ENCODE peak calls at places on chromosome 1, in ten cellular contexts. One of them, this sample, is unnamed.

GRCh38 chr1:9822897-9823692 is 670 bp downstream of the CLSTN1 start:
- DNase-seq in ovary: peak; percentile 33
- DNase-seq in suprapubic skin: no peak
- DNase-seq in upper lobe of left lung: no peak
- DNase-seq in transverse colon: peak; percentile 35
- DNase-seq in H1: no peak
- DNase-seq in sigmoid colon: peak; percentile 70
- DNase-seq in tibial nerve: no peak
- DNase-seq in esophagus muscularis mucosa: no peak
- DNase-seq in A549: peak; percentile 21
- DNase-seq in this sample: no peak

GRCh38 chr1:153968400-153968799 is 698 bp downstream of the CREB3L4 start:
- DNase-seq in suprapubic skin: no peak
- DNase-seq in sigmoid colon: peak; percentile 70
- DNase-seq in upper lobe of left lung: no peak
- DNase-seq in esophagus muscularis mucosa: no peak
- DNase-seq in A549: no peak
- DNase-seq in tibial nerve: no peak
- DNase-seq in H1: no peak
- DNase-seq in ovary: no peak
- DNase-seq in transverse colon: no peak
- DNase-seq in this sample: no peak

GRCh38 chr1:178371236-178371635 is 125.5 kb downstream of the CLEC20A start:
- DNase-seq in suprapubic skin: no peak
- DNase-seq in transverse colon: no peak
- DNase-seq in tibial nerve: peak; percentile 12
- DNase-seq in H1: no peak
- DNase-seq in upper lobe of left lung: no peak
- DNase-seq in A549: no peak
- DNase-seq in ovary: no peak
- DNase-seq in esophagus muscularis mucosa: no peak
- DNase-seq in sigmoid colon: peak; percentile 61
- DNase-seq in this sample: no peak

GRCh38 chr1:247212914-247213617 is 41.2 kb upstream of the ZNF124 start:
- DNase-seq in esophagus muscularis mucosa: no peak
- DNase-seq in tibial nerve: no peak
- DNase-seq in H1: no peak
- DNase-seq in sigmoid colon: no peak
- DNase-seq in transverse colon: no peak
- DNase-seq in A549: no peak
- DNase-seq in ovary: no peak
- DNase-seq in upper lobe of left lung: no peak
- DNase-seq in suprapubic skin: no peak
- DNase-seq in this sample: no peak

GRCh38 chr1:152043870-152044269 is 7.1 kb upstream of the S100A11 start:
- DNase-seq in tibial nerve: no peak
- DNase-seq in ovary: no peak
- DNase-seq in esophagus muscularis mucosa: no peak
- DNase-seq in H1: no peak
- DNase-seq in transverse colon: no peak
- DNase-seq in upper lobe of left lung: no peak
- DNase-seq in sigmoid colon: no peak
- DNase-seq in suprapubic skin: no peak
- DNase-seq in A549: no peak
- DNase-seq in this sample: no peak

GRCh38 chr1:181062800-181063428 is 25.6 kb upstream of the IER5 start:
- DNase-seq in transverse colon: no peak
- DNase-seq in ovary: no peak
- DNase-seq in esophagus muscularis mucosa: no peak
- DNase-seq in upper lobe of left lung: no peak
- DNase-seq in H1: no peak
- DNase-seq in suprapubic skin: no peak
- DNase-seq in tibial nerve: peak; percentile 21
- DNase-seq in A549: no peak
- DNase-seq in sigmoid colon: no peak
- DNase-seq in this sample: no peak

GRCh38 chr1:228555074-228555989 is 68.2 kb downstream of the RNF187 start:
- DNase-seq in tibial nerve: no peak
- DNase-seq in H1: no peak
- DNase-seq in suprapubic skin: peak; percentile 44
- DNase-seq in ovary: no peak
- DNase-seq in transverse colon: no peak
- DNase-seq in sigmoid colon: no peak
- DNase-seq in A549: no peak
- DNase-seq in upper lobe of left lung: peak; percentile 85
- DNase-seq in esophagus muscularis mucosa: no peak
- DNase-seq in this sample: no peak

GRCh38 chr1:228302086-228302485 is 94.2 kb downstream of the OBSCN start:
- DNase-seq in transverse colon: no peak
- DNase-seq in suprapubic skin: no peak
- DNase-seq in tibial nerve: no peak
- DNase-seq in esophagus muscularis mucosa: no peak
- DNase-seq in upper lobe of left lung: no peak
- DNase-seq in H1: no peak
- DNase-seq in ovary: no peak
- DNase-seq in A549: no peak
- DNase-seq in sigmoid colon: no peak
- DNase-seq in this sample: no peak

GRCh38 chr1:164648211-164649080 is 89.5 kb downstream of the PBX1 start:
- DNase-seq in A549: no peak
- DNase-seq in tibial nerve: no peak
- DNase-seq in upper lobe of left lung: no peak
- DNase-seq in sigmoid colon: no peak
- DNase-seq in suprapubic skin: no peak
- DNase-seq in ovary: no peak
- DNase-seq in H1: no peak
- DNase-seq in transverse colon: no peak
- DNase-seq in esophagus muscularis mucosa: no peak
- DNase-seq in this sample: peak; percentile 39

DNA sequence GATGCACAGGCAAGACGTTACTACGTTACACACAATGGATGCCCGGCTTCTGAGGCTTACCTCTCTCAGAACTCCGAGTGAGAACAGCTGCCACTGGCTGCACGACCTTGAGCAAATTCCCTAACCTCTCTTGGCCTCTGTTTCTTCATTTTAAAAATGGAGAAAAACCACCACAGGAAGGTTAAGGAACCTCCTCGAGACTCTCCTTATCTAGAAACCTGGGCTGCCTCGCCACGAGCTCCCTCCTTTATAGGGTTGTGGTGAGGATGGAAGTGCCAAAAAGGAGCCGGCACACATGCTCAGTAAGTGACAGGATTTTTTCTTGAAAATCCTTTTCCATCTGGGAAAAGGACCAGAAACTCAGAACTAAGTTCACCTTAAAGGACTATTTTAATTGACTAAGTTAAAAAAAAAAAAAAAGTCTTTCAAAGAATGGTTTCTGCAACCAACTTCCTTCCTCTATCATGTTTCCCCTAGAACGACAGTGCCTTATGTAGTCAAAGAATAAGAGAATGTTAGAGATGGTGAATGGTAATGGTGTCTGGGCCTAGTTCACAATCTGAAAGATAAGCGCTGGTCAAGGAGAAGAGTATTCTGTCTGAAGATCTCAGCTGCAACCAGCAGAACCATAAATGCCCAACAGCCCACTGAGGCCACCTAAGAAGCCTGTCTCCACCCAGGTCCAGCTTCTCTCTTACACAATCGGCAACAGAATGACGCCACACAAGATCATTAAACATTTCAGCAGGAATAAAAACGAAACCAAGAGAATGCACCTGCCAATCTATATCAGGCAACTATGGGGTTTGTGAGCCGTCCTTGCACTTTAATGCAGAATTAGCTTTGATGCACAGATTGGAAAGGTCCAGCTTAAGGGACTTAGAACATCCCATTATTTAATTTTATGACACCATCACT is 65.0 kb downstream of the SLC45A1 start:
- DNase-seq in upper lobe of left lung: no peak
- DNase-seq in transverse colon: no peak
- DNase-seq in esophagus muscularis mucosa: no peak
- DNase-seq in H1: no peak
- DNase-seq in sigmoid colon: no peak
- DNase-seq in A549: no peak
- DNase-seq in suprapubic skin: no peak
- DNase-seq in ovary: no peak
- DNase-seq in tibial nerve: no peak
- DNase-seq in this sample: no peak
- TF ChIP-seq EP300 in upper lobe of left lung: no peak
- TF ChIP-seq EP300 in transverse colon: no peak
- TF ChIP-seq EP300 in esophagus muscularis mucosa: no peak
- TF ChIP-seq EP300 in H1: no peak
- TF ChIP-seq EP300 in sigmoid colon: no peak
- TF ChIP-seq EP300 in A549: no peak
- TF ChIP-seq EP300 in suprapubic skin: no peak
- TF ChIP-seq EP300 in ovary: no peak
- TF ChIP-seq EP300 in tibial nerve: peak; percentile 6
- TF ChIP-seq EP300 in this sample: no peak

GRCh38 chr1:79074975-79075374 is 68.4 kb upstream of the ADGRL4 start:
- DNase-seq in sigmoid colon: no peak
- DNase-seq in upper lobe of left lung: no peak
- DNase-seq in ovary: no peak
- DNase-seq in suprapubic skin: no peak
- DNase-seq in tibial nerve: no peak
- DNase-seq in H1: no peak
- DNase-seq in A549: no peak
- DNase-seq in transverse colon: no peak
- DNase-seq in esophagus muscularis mucosa: no peak
- DNase-seq in this sample: no peak

GRCh38 chr1:79082233-79082632 is 75.7 kb upstream of the ADGRL4 start:
- DNase-seq in A549: no peak
- DNase-seq in H1: no peak
- DNase-seq in transverse colon: no peak
- DNase-seq in sigmoid colon: no peak
- DNase-seq in upper lobe of left lung: no peak
- DNase-seq in ovary: no peak
- DNase-seq in suprapubic skin: no peak
- DNase-seq in esophagus muscularis mucosa: no peak
- DNase-seq in tibial nerve: no peak
- DNase-seq in this sample: no peak

DNA sequence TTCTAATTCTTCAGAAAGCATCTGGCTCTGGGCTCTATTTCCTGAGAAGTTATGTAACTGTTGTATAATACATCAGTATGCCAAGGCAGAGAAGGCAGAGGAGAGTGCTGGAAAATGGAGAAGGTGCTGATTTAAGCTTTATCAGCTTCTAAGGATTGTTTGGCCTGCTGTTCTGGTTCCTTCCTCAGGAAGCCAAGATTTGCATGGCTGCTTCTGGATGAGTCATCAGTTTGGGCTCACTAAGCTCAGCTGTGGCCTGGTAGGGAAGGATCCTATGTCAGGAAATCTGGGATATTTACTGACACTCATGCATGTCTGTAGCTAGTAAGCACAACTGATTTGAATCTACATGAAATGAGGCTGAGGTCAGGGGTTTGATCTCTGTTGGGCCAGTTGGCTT is 73.2 kb upstream of the ADGRL4 start:
- DNase-seq in sigmoid colon: no peak
- DNase-seq in upper lobe of left lung: no peak
- DNase-seq in suprapubic skin: no peak
- DNase-seq in tibial nerve: no peak
- DNase-seq in transverse colon: no peak
- DNase-seq in esophagus muscularis mucosa: no peak
- DNase-seq in ovary: no peak
- DNase-seq in H1: peak; percentile 13
- DNase-seq in A549: no peak
- DNase-seq in this sample: no peak
- TF ChIP-seq EP300 in sigmoid colon: no peak
- TF ChIP-seq EP300 in upper lobe of left lung: no peak
- TF ChIP-seq EP300 in suprapubic skin: no peak
- TF ChIP-seq EP300 in tibial nerve: peak; percentile 49
- TF ChIP-seq EP300 in transverse colon: no peak
- TF ChIP-seq EP300 in esophagus muscularis mucosa: no peak
- TF ChIP-seq EP300 in ovary: no peak
- TF ChIP-seq EP300 in H1: no peak
- TF ChIP-seq EP300 in A549: no peak
- TF ChIP-seq EP300 in this sample: no peak

DNA sequence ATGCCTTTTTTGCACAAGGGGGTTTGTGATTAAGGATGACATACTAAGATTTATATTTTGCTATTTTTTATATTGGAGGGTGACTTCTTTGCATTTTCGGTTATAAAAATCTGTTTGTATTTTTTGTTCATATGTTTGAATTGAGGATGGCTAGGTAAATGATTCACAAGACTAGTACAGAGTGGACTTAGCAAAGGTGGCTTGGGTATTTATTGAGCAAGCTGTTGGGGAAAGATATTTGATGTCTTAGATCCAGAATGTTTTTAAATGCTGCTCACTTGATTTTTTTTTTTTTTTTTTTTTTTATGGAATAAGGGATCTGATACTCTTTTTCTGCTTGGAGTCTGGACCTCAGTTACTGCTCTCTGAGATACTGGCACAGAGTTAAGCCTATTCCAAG is 100.6 kb downstream of the DNM3 start:
- DNase-seq in H1: no peak
- DNase-seq in transverse colon: no peak
- DNase-seq in sigmoid colon: no peak
- DNase-seq in ovary: no peak
- DNase-seq in upper lobe of left lung: no peak
- DNase-seq in esophagus muscularis mucosa: no peak
- DNase-seq in A549: no peak
- DNase-seq in suprapubic skin: no peak
- DNase-seq in tibial nerve: no peak
- DNase-seq in this sample: no peak
- TF ChIP-seq EP300 in H1: no peak
- TF ChIP-seq EP300 in transverse colon: no peak
- TF ChIP-seq EP300 in sigmoid colon: no peak
- TF ChIP-seq EP300 in ovary: no peak
- TF ChIP-seq EP300 in upper lobe of left lung: no peak
- TF ChIP-seq EP300 in esophagus muscularis mucosa: no peak
- TF ChIP-seq EP300 in A549: no peak
- TF ChIP-seq EP300 in suprapubic skin: no peak
- TF ChIP-seq EP300 in tibial nerve: no peak
- TF ChIP-seq EP300 in this sample: no peak

DNA sequence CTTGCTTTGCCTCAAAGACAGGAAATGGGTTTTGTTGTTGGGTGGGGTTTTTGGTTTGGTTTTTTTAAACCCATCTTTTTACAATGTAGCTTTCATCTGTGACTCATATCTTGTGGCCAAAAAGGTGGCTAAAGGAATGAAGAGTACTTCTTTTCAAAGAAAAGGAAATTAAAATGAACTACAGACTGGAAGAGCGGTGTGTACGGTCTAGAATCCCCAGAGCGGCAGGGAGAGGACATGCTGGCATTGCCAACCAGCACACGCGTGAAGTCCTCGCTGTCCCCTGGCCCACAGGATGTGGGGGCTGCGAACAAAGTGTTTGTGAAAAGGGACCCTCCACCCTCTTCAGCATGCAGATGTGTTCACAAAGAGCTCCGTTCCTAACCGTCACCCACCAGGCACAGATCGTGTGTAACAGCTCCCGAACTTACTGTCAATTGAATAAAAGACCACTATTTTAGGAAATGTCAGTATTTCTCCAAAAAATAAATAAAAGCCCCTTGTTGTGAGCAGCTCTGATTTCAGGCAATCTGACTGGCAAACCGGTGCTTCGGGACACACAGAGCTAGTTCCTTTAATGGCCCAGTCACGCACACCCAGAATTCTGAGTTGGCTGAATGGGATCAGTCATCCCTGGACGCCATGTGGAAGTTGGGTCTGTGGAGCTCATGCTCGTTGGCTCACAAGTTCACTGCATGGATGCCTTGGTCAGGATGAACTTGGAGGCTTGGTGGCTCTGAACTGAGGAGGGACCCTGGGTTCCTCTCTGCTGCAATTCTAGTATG is 602.9 kb downstream of the NPHP4 start:
- DNase-seq in ovary: no peak
- DNase-seq in H1: no peak
- DNase-seq in transverse colon: no peak
- DNase-seq in suprapubic skin: no peak
- DNase-seq in A549: no peak
- DNase-seq in upper lobe of left lung: no peak
- DNase-seq in tibial nerve: no peak
- DNase-seq in sigmoid colon: no peak
- DNase-seq in esophagus muscularis mucosa: no peak
- DNase-seq in this sample: no peak
- TF ChIP-seq EP300 in ovary: no peak
- TF ChIP-seq EP300 in H1: no peak
- TF ChIP-seq EP300 in transverse colon: no peak
- TF ChIP-seq EP300 in suprapubic skin: no peak
- TF ChIP-seq EP300 in A549: no peak
- TF ChIP-seq EP300 in upper lobe of left lung: no peak
- TF ChIP-seq EP300 in tibial nerve: no peak
- TF ChIP-seq EP300 in sigmoid colon: no peak
- TF ChIP-seq EP300 in esophagus muscularis mucosa: no peak
- TF ChIP-seq EP300 in this sample: no peak